ENCODE peak calls at places on chromosomes 11 and 22, in four cellular contexts. E, M, N and L are unnamed samples.

GRCh38 chr11:113267536-113267935 is 46.8 kb upstream of the TTC12 start:
- DNase-seq in M (no peak), E (no peak), N (no peak), L (no peak)

GRCh38 chr22:30423296-30423958 is 2.1 kb upstream of the MTFP1 start:
- DNase-seq in M (no peak), N (peak), E (peak), L (peak)

GRCh38 chr11:69008774-69009440 is 4.1 kb downstream of the MRGPRF start:
- DNase-seq in N (peak), M (peak), E (no peak), L (no peak)

GRCh38 chr22:44102121-44102520 is 78.0 kb downstream of the PARVB start:
- DNase-seq in E (no peak), N (no peak), M (peak), L (no peak)

GRCh38 chr22:50625568-50626313 is 2.2 kb downstream of the ARSA start:
- DNase-seq in E (no peak), N (no peak), M (no peak), L (no peak)

GRCh38 chr11:92240946-92241345 is 16.3 kb downstream of the FAT3 start:
- DNase-seq in E (no peak), M (no peak), N (no peak), L (no peak)

GRCh38 chr11:12301379-12301778 is 76.0 kb upstream of the PARVA start:
- DNase-seq in N (no peak), M (no peak), E (no peak), L (no peak)

GRCh38 chr11:2197771-2198520 is 26.3 kb upstream of the TH start:
- DNase-seq in E (no peak), M (peak), N (no peak), L (no peak)

GRCh38 chr11:46339816-46340215 is 7.4 kb upstream of the DGKZ start:
- DNase-seq in M (no peak), N (peak), E (no peak), L (no peak)

GRCh38 chr22:38699784-38700183 is 959 bp downstream of the JOSD1 start:
- DNase-seq in M (no peak), E (no peak), N (no peak), L (no peak)

GRCh38 chr11:117143390-117143789 is 697 bp upstream of the PAFAH1B2 start:
- DNase-seq in E (peak), N (peak), M (no peak), L (peak)

GRCh38 chr11:42175203-42175602 is 715.8 kb upstream of the LRRC4C start:
- DNase-seq in E (no peak), N (no peak), M (no peak), L (no peak)

GRCh38 chr22:37032535-37033460 is 13.3 kb downstream of the MPST start:
- DNase-seq in E (no peak), M (no peak), N (no peak), L (no peak)

GRCh38 chr11:119380816-119381185 is 689 bp downstream of the USP2 start:
- DNase-seq in E (no peak), N (peak), M (no peak), L (no peak)

GRCh38 chr22:42863349-42863911 is 6.4 kb upstream of the ARFGAP3 start:
- DNase-seq in N (no peak), E (peak), M (no peak), L (peak)

GRCh38 chr11:74853223-74853622 is 95.7 kb downstream of the XRRA1 start:
- DNase-seq in E (no peak), N (no peak), M (no peak), L (no peak)

GRCh38 chr11:2099523-2100316 is 39.5 kb downstream of the IGF2 start:
- DNase-seq in N (no peak), E (no peak), M (peak), L (no peak)

GRCh38 chr22:20569059-20570058 is 61.9 kb downstream of the MED15 start:
- DNase-seq in E (peak), M (peak), N (no peak), L (peak)